ENCODE peak calls at places on chromosome 20, in six cellular contexts. W is aorta; Y is bronchial epithelial cell; X is hepatocyte; D is GM04503; K is CD8-positive, alpha-beta T cell. H is an unnamed sample.

GRCh38 chr20:58392286-58392685 is 3.3 kb downstream of the VAPB start:
- DNase-seq in W (no peak), Y (no peak), X (no peak), D (no peak), K (no peak), H (no peak)

GRCh38 chr20:48483667-48484066 is 344.1 kb downstream of the PREX1 start:
- DNase-seq in W (no peak), Y (no peak), X (no peak), D (no peak), K (no peak), H (no peak)

GRCh38 chr20:8829232-8829631 is 239.7 kb upstream of the PLCB4 start:
- DNase-seq in W (no peak), Y (no peak), X (no peak), D (no peak), K (no peak), H (no peak)

GRCh38 chr20:32511358-32512046 is 73.6 kb downstream of the NOL4L start:
- DNase-seq in W (peak), Y (no peak), X (no peak), D (no peak), K (no peak), H (peak)

GRCh38 chr20:13212750-13213149 is 8.3 kb upstream of the ISM1 start:
- DNase-seq in W (no peak), Y (peak), X (no peak), D (peak), K (no peak), H (no peak)

GRCh38 chr20:36493013-36493800 is 48.1 kb upstream of the MYL9 start:
- DNase-seq in W (no peak), Y (no peak), X (no peak), D (no peak), K (no peak), H (no peak)

GRCh38 chr20:33075281-33075680 is 4.2 kb upstream of the BPIFB4 start:
- DNase-seq in W (no peak), Y (no peak), X (no peak), D (no peak), K (no peak), H (peak)

GRCh38 chr20:45788351-45788750 is 3.3 kb downstream of the WFDC3 start:
- DNase-seq in W (no peak), Y (no peak), X (no peak), D (no peak), K (no peak), H (no peak)

GRCh38 chr20:41509801-41510200 is 108.4 kb downstream of the CHD6 start:
- DNase-seq in W (no peak), Y (peak), X (peak), D (no peak), K (no peak), H (no peak)

GRCh38 chr20:46970937-46971630 is 76.4 kb downstream of the EYA2 start:
- DNase-seq in W (no peak), Y (peak), X (peak), D (peak), K (no peak), H (peak)

GRCh38 chr20:14538433-14538832 is 201.0 kb upstream of the FLRT3 start:
- DNase-seq in W (no peak), Y (no peak), X (no peak), D (no peak), K (no peak), H (no peak)